ENCODE peak calls at places on chromosomes 5 and 9, in nine cellular contexts. D, Y, F, L, A, T, J, K and M are unnamed samples.

GRCh38 chr5:77892061-77893010 is 116.2 kb upstream of the TBCA start:
- DNase-seq in D (no peak), F (no peak), J (no peak), A (no peak), K (no peak), Y (no peak), L (no peak), T (no peak), M (no peak)

GRCh38 chr5:6472792-6473191 is 24.1 kb downstream of the UBE2QL1 start:
- DNase-seq in A (no peak), Y (no peak), K (no peak), D (no peak), T (no peak), J (no peak), L (no peak), F (peak), M (no peak)

GRCh38 chr5:146307796-146308195 is 30.8 kb upstream of the POU4F3 start:
- DNase-seq in J (no peak), A (no peak), F (no peak), L (no peak), T (no peak), Y (no peak), D (no peak), K (no peak), M (no peak)

GRCh38 chr9:113583511-113584470 is 120.3 kb downstream of the RGS3 start:
- DNase-seq in D (no peak), A (no peak), T (no peak), F (peak), K (no peak), L (no peak), Y (no peak), J (no peak), M (no peak)

GRCh38 chr5:139744471-139745120 is 51.0 kb upstream of the PSD2 start:
- DNase-seq in J (no peak), D (no peak), F (peak), L (no peak), T (peak), Y (no peak), K (no peak), A (no peak), M (no peak)

GRCh38 chr9:130940693-130941576 is 1.9 kb upstream of the FIBCD1 start:
- DNase-seq in A (peak), F (peak), D (peak), L (peak), Y (peak), J (peak), T (peak), K (no peak), M (peak)

GRCh38 chr5:138668981-138669380 is 84.2 kb upstream of the CTNNA1 start:
- DNase-seq in K (no peak), Y (peak), L (no peak), A (peak), T (no peak), J (no peak), D (no peak), F (no peak), M (no peak)

GRCh38 chr9:21519855-21520434 is 37.8 kb upstream of the IFNE start:
- DNase-seq in D (no peak), T (no peak), L (no peak), Y (no peak), K (no peak), J (no peak), A (no peak), F (no peak), M (no peak)

GRCh38 chr5:80481019-80481893 is 6.6 kb upstream of the FAM151B start:
- DNase-seq in F (peak), D (no peak), Y (peak), L (peak), J (peak), T (no peak), K (no peak), A (peak), M (peak)

GRCh38 chr5:71719092-71719964 is at the start of gene CARTPT:
- DNase-seq in D (no peak), T (peak), J (peak), A (peak), Y (no peak), F (peak), L (no peak), K (no peak), M (no peak)

GRCh38 chr9:137298401-137298982 is 3.6 kb downstream of the NRARP start:
- DNase-seq in D (no peak), A (no peak), K (no peak), Y (no peak), J (no peak), T (peak), L (no peak), F (peak), M (no peak)

GRCh38 chr5:71601222-71602026 is 14.3 kb downstream of the MCCC2 start:
- DNase-seq in A (peak), L (peak), K (no peak), T (no peak), Y (peak), D (no peak), F (peak), J (peak), M (peak)

GRCh38 chr9:109329274-109330258 is 8.7 kb upstream of the EPB41L4B start:
- DNase-seq in F (peak), J (peak), D (peak), T (no peak), K (no peak), A (peak), Y (peak), L (no peak), M (no peak)

GRCh38 chr9:100427366-100428263 is 672 bp downstream of the MSANTD3 start:
- DNase-seq in D (peak), J (peak), K (no peak), T (peak), A (peak), F (peak), Y (peak), L (no peak), M (no peak)

GRCh38 chr5:142014911-142015584 is 2.2 kb upstream of the GNPDA1 start:
- DNase-seq in J (peak), D (no peak), K (no peak), Y (peak), F (peak), A (peak), T (no peak), L (peak), M (no peak)

GRCh38 chr5:143331956-143332355 is 71.5 kb downstream of the NR3C1 start:
- DNase-seq in Y (no peak), T (no peak), K (no peak), A (no peak), L (no peak), F (no peak), J (no peak), D (no peak), M (no peak)

GRCh38 chr5:93150311-93151012 is 430.6 kb downstream of the NR2F1-AS1 start:
- DNase-seq in D (no peak), T (no peak), J (peak), A (peak), F (peak), Y (no peak), L (no peak), K (no peak), M (no peak)

GRCh38 chr9:104983491-104983890 is 55.5 kb upstream of the ABCA1 start:
- DNase-seq in A (no peak), D (no peak), J (no peak), K (no peak), T (no peak), Y (no peak), L (no peak), F (no peak), M (no peak)

GRCh38 chr9:89879711-89880110 is 274.9 kb downstream of the GADD45G start:
- DNase-seq in F (no peak), L (no peak), A (no peak), T (peak), J (no peak), D (peak), K (no peak), Y (no peak), M (no peak)

GRCh38 chr5:144040615-144041394 is 129.7 kb downstream of the YIPF5 start:
- DNase-seq in Y (no peak), A (no peak), F (no peak), T (no peak), L (no peak), K (no peak), D (no peak), J (no peak), M (no peak)

GRCh38 chr5:180596668-180597231 is 5.5 kb upstream of the SCGB3A1 start:
- DNase-seq in D (no peak), K (no peak), Y (no peak), L (no peak), A (no peak), J (no peak), F (no peak), T (no peak), M (no peak)

GRCh38 chr9:124122813-124123462 is 111.4 kb downstream of the LHX2 start:
- DNase-seq in J (peak), A (peak), D (no peak), Y (no peak), T (no peak), F (peak), L (no peak), K (no peak), M (no peak)

GRCh38 chr5:139985733-139986132 is 57.4 kb downstream of the NRG2 start:
- DNase-seq in T (no peak), A (peak), K (peak), L (no peak), F (peak), D (no peak), Y (peak), J (peak), M (no peak)

GRCh38 chr5:135834639-135835529 is at the start of gene SLC25A48:
- DNase-seq in J (peak), T (peak), K (peak), F (peak), A (peak), Y (peak), L (no peak), D (no peak), M (no peak)

GRCh38 chr5:141493500-141494422 is 4.9 kb downstream of the PCDHGC5 start:
- DNase-seq in T (no peak), D (no peak), F (peak), J (peak), Y (no peak), L (no peak), K (peak), A (peak), M (no peak)

GRCh38 chr9:114682846-114683245 is 854 bp upstream of the TEX48 start:
- DNase-seq in J (peak), L (no peak), A (no peak), D (no peak), K (no peak), T (no peak), F (no peak), Y (no peak), M (no peak)

GRCh38 chr9:100406962-100407361 is 20.0 kb upstream of the MSANTD3 start:
- DNase-seq in T (no peak), Y (no peak), F (no peak), K (no peak), A (no peak), J (no peak), L (no peak), D (no peak), M (no peak)

GRCh38 chr9:119278138-119278537 is 91.1 kb downstream of the BRINP1 start:
- DNase-seq in L (no peak), D (no peak), A (no peak), J (no peak), F (no peak), K (no peak), T (peak), Y (no peak), M (no peak)

GRCh38 chr5:36741138-36741537 is 134.7 kb downstream of the SLC1A3 start:
- DNase-seq in Y (no peak), L (no peak), D (no peak), F (peak), T (no peak), K (no peak), A (no peak), J (peak), M (no peak)

GRCh38 chr9:133137451-133138231 is 16.6 kb upstream of the RALGDS start:
- DNase-seq in D (no peak), J (no peak), K (no peak), T (no peak), L (no peak), A (no peak), F (no peak), Y (no peak), M (no peak)